ENCODE peak calls at places on chromosomes 7 and 10, in five cellular contexts. I is tibial artery, H is ovary, J is breast epithelium, E is OCI-LY7. P is an unnamed sample.

GRCh38 chr10:34286136-34286739 is 528.9 kb downstream of the PARD3 start:
- DNase-seq in I (no peak), H (no peak), J (no peak), E (no peak), P (no peak)

GRCh38 chr10:101291254-101292193 is 62.3 kb upstream of the LBX1 start:
- DNase-seq in I (peak; percentile 32), H (peak; percentile 72), J (peak; percentile 22), E (peak; percentile 44), P (peak; percentile 25)

GRCh38 chr10:24465899-24466615 is 257.1 kb downstream of the KIAA1217 start:
- DNase-seq in I (no peak), H (no peak), J (peak; percentile 84), E (no peak), P (no peak)

GRCh38 chr7:139439375-139439774 is 44.1 kb downstream of the KLRG2 start:
- DNase-seq in I (no peak), H (no peak), J (no peak), E (no peak), P (no peak)

GRCh38 chr7:44918029-44918428 is 32.7 kb upstream of the PURB start:
- DNase-seq in I (no peak), H (no peak), J (no peak), E (no peak), P (no peak)

GRCh38 chr10:121414366-121414765 is 183.9 kb downstream of the FGFR2 start:
- DNase-seq in I (no peak), H (no peak), J (no peak), E (no peak), P (no peak)

GRCh38 chr7:33836797-33837355 is 68.5 kb upstream of the BMPER start:
- DNase-seq in I (no peak), H (no peak), J (no peak), E (peak; percentile 13), P (no peak)

GRCh38 chr10:24505759-24506158 is 217.9 kb downstream of the ARHGAP21 start:
- DNase-seq in I (no peak), H (no peak), J (no peak), E (no peak), P (no peak)

GRCh38 chr7:143936087-143937009 is 1.3 kb downstream of the OR2F2 start:
- DNase-seq in I (no peak), H (no peak), J (no peak), E (no peak), P (no peak)

GRCh38 chr10:16967000-16967865 is 150.0 kb upstream of the RSU1 start:
- DNase-seq in I (no peak), H (no peak), J (no peak), E (no peak), P (no peak)

GRCh38 chr10:79399242-79399831 is 46.1 kb downstream of the ZCCHC24 start:
- DNase-seq in I (peak; percentile 94), H (peak; percentile 93), J (peak; percentile 54), E (no peak), P (no peak)

GRCh38 chr10:77334501-77334900 is 303.1 kb downstream of the KCNMA1 start:
- DNase-seq in I (no peak), H (no peak), J (no peak), E (no peak), P (no peak)

GRCh38 chr7:98214811-98215321 is 3.6 kb downstream of the BHLHA15 start:
- DNase-seq in I (no peak), H (no peak), J (no peak), E (no peak), P (no peak)

GRCh38 chr7:27096756-27097514 is 1.1 kb upstream of the HOXA1 start:
- DNase-seq in I (no peak), H (peak; percentile 80), J (no peak), E (peak; percentile 12), P (no peak)

GRCh38 chr7:27842851-27843250 is 102.9 kb downstream of the TAX1BP1 start:
- DNase-seq in I (no peak), H (no peak), J (no peak), E (no peak), P (no peak)

GRCh38 chr10:80535671-80536360 is 1.9 kb upstream of the SH2D4B start:
- DNase-seq in I (no peak), H (peak; percentile 68), J (peak; percentile 63), E (peak; percentile 79), P (peak; percentile 59)

GRCh38 chr7:107836237-107837144 is 33.5 kb upstream of the SLC26A3 start:
- DNase-seq in I (no peak), H (no peak), J (no peak), E (no peak), P (no peak)

GRCh38 chr10:71515531-71516172 is 118.9 kb downstream of the CDH23 start:
- DNase-seq in I (no peak), H (no peak), J (no peak), E (no peak), P (no peak)

GRCh38 chr7:30997316-30997715 is 33.6 kb downstream of the GHRHR start:
- DNase-seq in I (no peak), H (no peak), J (no peak), E (no peak), P (no peak)

GRCh38 chr10:68333452-68333851 is 724 bp upstream of the PBLD start:
- DNase-seq in I (no peak), H (no peak), J (no peak), E (no peak), P (no peak)

GRCh38 chr10:95408931-95409873 is 118.4 kb upstream of the PDLIM1 start:
- DNase-seq in I (no peak), H (no peak), J (peak; percentile 45), E (no peak), P (no peak)

GRCh38 chr10:109018892-109019507 is 904.3 kb downstream of the XPNPEP1 start:
- DNase-seq in I (no peak), H (no peak), J (no peak), E (peak; percentile 4), P (no peak)

GRCh38 chr7:129401228-129401967 is 32.8 kb upstream of the STRIP2 start:
- DNase-seq in I (no peak), H (no peak), J (no peak), E (no peak), P (no peak)

GRCh38 chr10:122674781-122675180 is 24.9 kb downstream of the C10orf120 start:
- DNase-seq in I (no peak), H (no peak), J (no peak), E (no peak), P (no peak)

GRCh38 chr10:133034762-133035161 is 53.0 kb upstream of the ADGRA1 start:
- DNase-seq in I (no peak), H (no peak), J (no peak), E (no peak), P (no peak)

GRCh38 chr7:1564603-1565022 is 5.2 kb downstream of the PSMG3 start:
- DNase-seq in I (no peak), H (no peak), J (no peak), E (no peak), P (no peak)

GRCh38 chr7:6158424-6159096 is 113.9 kb downstream of the CYTH3 start:
- DNase-seq in I (no peak), H (no peak), J (no peak), E (no peak), P (no peak)

GRCh38 chr10:69214666-69215131 is 5.4 kb upstream of the HKDC1 start:
- DNase-seq in I (no peak), H (no peak), J (no peak), E (no peak), P (no peak)

GRCh38 chr10:61836233-61836887 is 65.1 kb upstream of the ARID5B start:
- DNase-seq in I (no peak), H (no peak), J (no peak), E (no peak), P (no peak)

GRCh38 chr7:157834501-157835143 is 497.8 kb downstream of the DNAJB6 start:
- DNase-seq in I (no peak), H (no peak), J (no peak), E (no peak), P (no peak)

GRCh38 chr7:157839672-157840167 is 502.9 kb downstream of the DNAJB6 start:
- DNase-seq in I (no peak), H (no peak), J (no peak), E (no peak), P (no peak)

GRCh38 chr7:157837561-157837960 is 500.8 kb downstream of the DNAJB6 start:
- DNase-seq in I (no peak), H (no peak), J (no peak), E (no peak), P (no peak)

GRCh38 chr7:157839226-157839625 is 502.4 kb downstream of the DNAJB6 start:
- DNase-seq in I (no peak), H (no peak), J (no peak), E (no peak), P (no peak)

DNA sequence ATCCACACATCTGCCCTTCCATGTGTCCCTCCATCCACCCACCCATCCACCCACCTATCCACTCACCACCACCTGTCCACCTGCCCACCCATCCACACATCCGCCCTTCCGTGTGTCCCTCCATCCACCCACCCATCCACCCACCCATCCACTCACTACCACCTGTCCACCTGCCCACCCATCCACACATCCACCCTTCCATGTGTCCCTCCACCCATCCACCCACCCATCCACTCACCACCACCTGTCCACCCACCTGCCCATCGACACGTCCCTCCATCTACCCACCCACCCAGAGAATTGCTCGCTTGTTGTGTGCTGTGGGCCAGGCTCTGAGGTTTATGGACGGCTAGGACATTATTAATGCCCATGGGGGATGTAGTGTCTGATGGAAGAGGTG is 500.2 kb downstream of the DNAJB6 start:
- DNase-seq in I (no peak), H (no peak), J (no peak), E (no peak), P (no peak)
- H3K9me3 ChIP-seq in I (no peaks in the 10 kb centered on the region), H (no peaks in the 10 kb centered on the region), J (no peaks in the 10 kb centered on the region), E (peaks cover 9% of the 10 kb centered on the region), P (no peaks in the 10 kb centered on the region)

GRCh38 chr7:133845005-133845404 is 282.1 kb upstream of the LRGUK start:
- DNase-seq in I (no peak), H (no peak), J (no peak), E (no peak), P (no peak)

GRCh38 chr7:133836666-133837065 is 290.5 kb upstream of the LRGUK start:
- DNase-seq in I (no peak), H (no peak), J (no peak), E (no peak), P (no peak)

GRCh38 chr7:133837248-133837647 is 289.9 kb upstream of the LRGUK start:
- DNase-seq in I (no peak), H (no peak), J (no peak), E (no peak), P (no peak)

GRCh38 chr7:133843341-133843740 is 283.8 kb upstream of the LRGUK start:
- DNase-seq in I (no peak), H (no peak), J (no peak), E (no peak), P (no peak)

GRCh38 chr7:133839129-133839528 is 288.0 kb upstream of the LRGUK start:
- DNase-seq in I (no peak), H (no peak), J (no peak), E (no peak), P (no peak)
- H3K9me3 ChIP-seq in I (no peaks in the 10 kb centered on the region), H (no peaks in the 10 kb centered on the region), J (no peaks in the 10 kb centered on the region), E (no peaks in the 10 kb centered on the region), P (no peaks in the 10 kb centered on the region)

DNA sequence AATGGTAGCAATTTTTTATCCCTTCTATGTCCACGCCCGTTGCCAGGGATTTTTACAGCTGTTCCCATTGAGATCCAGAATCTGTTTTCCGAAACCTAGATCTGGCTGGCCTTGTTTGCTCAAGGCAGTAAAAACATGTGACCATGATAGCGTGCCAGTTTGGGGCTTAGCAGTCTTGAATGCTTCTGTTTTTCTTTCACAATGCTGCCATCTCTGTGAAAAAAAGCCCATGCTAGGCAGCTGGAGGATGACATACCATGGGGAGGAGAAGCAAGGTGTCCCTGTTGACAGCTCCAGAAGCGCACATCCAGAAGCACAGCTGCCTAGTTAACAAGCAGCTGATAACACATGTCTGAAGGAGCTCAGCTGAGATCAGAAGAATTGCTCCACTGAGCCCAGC is 2.2 kb upstream of the ZNF92 start:
- DNase-seq in I (no peak), H (no peak), J (no peak), E (no peak), P (no peak)
- H3K9me3 ChIP-seq in I (no peaks in the 10 kb centered on the region), H (no peaks in the 10 kb centered on the region), J (no peaks in the 10 kb centered on the region), E (no peaks in the 10 kb centered on the region), P (no peaks in the 10 kb centered on the region)

GRCh38 chr10:103799341-103799740 is 56.0 kb downstream of the SH3PXD2A start:
- DNase-seq in I (no peak), H (no peak), J (no peak), E (no peak), P (no peak)
- H3K9me3 ChIP-seq in I (no peaks in the 10 kb centered on the region), H (no peaks in the 10 kb centered on the region), J (no peaks in the 10 kb centered on the region), E (no peaks in the 10 kb centered on the region), P (no peaks in the 10 kb centered on the region)

P was measured in T-helper 17 cell.